ENCODE peak calls at places on chromosomes 7 and 10, in four cellular contexts. L, Q, F and D are unnamed samples.

GRCh38 chr10:23136462-23136861 is 41.1 kb downstream of the MSRB2 start:
- DNase-seq in L (no peak), Q (no peak), F (no peak), D (no peak)

GRCh38 chr7:4700577-4701235 is 18.6 kb downstream of the FOXK1 start:
- DNase-seq in L (peak), Q (no peak), F (no peak), D (no peak)

GRCh38 chr7:133984023-133984422 is 143.1 kb upstream of the LRGUK start:
- DNase-seq in L (peak), Q (no peak), F (no peak), D (no peak)

GRCh38 chr7:36749282-36749960 is 25.1 kb upstream of the AOAH start:
- DNase-seq in L (peak), Q (no peak), F (no peak), D (no peak)

GRCh38 chr7:112411186-112411795 is 39.0 kb upstream of the IFRD1 start:
- DNase-seq in L (peak), Q (no peak), F (no peak), D (peak)

GRCh38 chr7:98399462-98399861 is 1.4 kb downstream of the BAIAP2L1 start:
- DNase-seq in L (no peak), Q (no peak), F (no peak), D (no peak)

GRCh38 chr10:90276894-90277447 is 575.6 kb downstream of the KIF20B start:
- DNase-seq in L (peak), Q (no peak), F (no peak), D (no peak)

GRCh38 chr7:55200441-55200840 is 164.7 kb upstream of the LANCL2 start:
- DNase-seq in L (no peak), Q (no peak), F (no peak), D (no peak)